ENCODE peak calls at places on chromosome 20, in seven cellular contexts. W, T, Y, C, E, P and X are unnamed samples.

GRCh38 chr20:50221501-50222323 is 31.1 kb downstream of the CEBPB start:
- DNase-seq in C (no peak), P (no peak), Y (no peak), W (no peak), T (no peak), E (no peak), X (no peak)

GRCh38 chr20:60191014-60191413 is 232.8 kb downstream of the CDH26 start:
- DNase-seq in T (no peak), W (no peak), Y (no peak), C (no peak), P (no peak), E (no peak), X (no peak)

GRCh38 chr20:30487947-30488926 is 769.2 kb upstream of the DEFB115 start:
- DNase-seq in P (no peak), C (no peak), W (no peak), E (no peak), T (no peak), Y (no peak), X (no peak)

GRCh38 chr20:40510622-40511021 is 178.4 kb downstream of the MAFB start:
- DNase-seq in E (no peak), Y (no peak), W (no peak), P (no peak), C (no peak), T (no peak), X (no peak)

GRCh38 chr20:61065853-61066252 is 186.2 kb upstream of the CDH4 start:
- DNase-seq in C (no peak), W (no peak), P (no peak), Y (no peak), E (no peak), T (no peak), X (no peak)

GRCh38 chr20:62168061-62168460 is 14.8 kb upstream of the MTG2 start:
- DNase-seq in P (no peak), T (no peak), C (no peak), Y (no peak), W (no peak), E (no peak), X (no peak)

GRCh38 chr20:57200882-57201723 is 65.3 kb downstream of the BMP7 start:
- DNase-seq in Y (no peak), W (no peak), C (no peak), P (no peak), T (no peak), E (no peak), X (no peak)

GRCh38 chr20:6704132-6704861 is 63.2 kb upstream of the BMP2 start:
- DNase-seq in E (no peak), Y (no peak), W (no peak), T (no peak), C (peak), P (peak), X (no peak)

GRCh38 chr20:22698443-22698842 is 114.1 kb upstream of the FOXA2 start:
- DNase-seq in E (no peak), C (no peak), W (no peak), P (no peak), T (no peak), Y (no peak), X (no peak)

GRCh38 chr20:10551732-10552724 is 116.9 kb downstream of the SLX4IP start:
- DNase-seq in W (no peak), P (no peak), E (no peak), Y (no peak), C (no peak), T (no peak), X (no peak)

GRCh38 chr20:944774-945410 is 28.8 kb upstream of the ANGPT4 start:
- DNase-seq in P (no peak), C (no peak), E (no peak), Y (no peak), W (no peak), T (no peak), X (no peak)

GRCh38 chr20:32304121-32304520 is 26.7 kb downstream of the KIF3B start:
- DNase-seq in Y (no peak), C (no peak), E (no peak), T (no peak), W (no peak), P (no peak), X (no peak)